ENCODE peak calls at places on chromosomes 7 and 10, in four cellular contexts. H, T, Y and M are unnamed samples.

GRCh38 chr7:127751723-127752448 is 99.9 kb downstream of the SND1 start:
- DNase-seq in H (no peak), T (no peak), Y (no peak), M (peak; percentile 22)

GRCh38 chr7:157808042-157808441 is 471.2 kb downstream of the DNAJB6 start:
- DNase-seq in Y (no peak), T (no peak), H (no peak), M (no peak)

GRCh38 chr10:31207636-31208035 is 111.4 kb upstream of the ZEB1 start:
- DNase-seq in H (no peak), Y (no peak), T (no peak), M (no peak)

GRCh38 chr10:118565301-118566075 is 30.0 kb downstream of the PRLHR start:
- DNase-seq in Y (no peak), T (no peak), H (no peak), M (no peak)

GRCh38 chr10:49082767-49083166 is 32.6 kb downstream of the VSTM4 start:
- DNase-seq in Y (no peak), H (no peak), T (no peak), M (no peak)

GRCh38 chr7:110541962-110542361 is 549.0 kb upstream of the LRRN3 start:
- DNase-seq in H (no peak), Y (no peak), T (no peak), M (no peak)

GRCh38 chr10:113916053-113916452 is 61.6 kb downstream of the NHLRC2 start:
- DNase-seq in T (no peak), H (no peak), Y (no peak), M (no peak)

GRCh38 chr7:13050703-13051102 is 363.3 kb downstream of the ARL4A start:
- DNase-seq in H (peak; percentile 22), T (no peak), Y (no peak), M (peak; percentile 22)

GRCh38 chr10:33819206-33819605 is 484.7 kb upstream of the NRP1 start:
- DNase-seq in H (peak; percentile 16), T (no peak), Y (no peak), M (no peak)

GRCh38 chr7:127035203-127035849 is 217.4 kb downstream of the GRM8 start:
- DNase-seq in T (no peak), Y (no peak), H (no peak), M (no peak)

GRCh38 chr10:15442056-15442455 is 71.0 kb upstream of the FAM171A1 start:
- DNase-seq in Y (no peak), H (no peak), T (no peak), M (no peak)

GRCh38 chr10:122113161-122113944 is 124.4 kb downstream of the TACC2 start:
- DNase-seq in Y (no peak), H (peak; percentile 40), T (no peak), M (no peak)

GRCh38 chr7:29270979-29271658 is 76.5 kb downstream of the CHN2 start:
- DNase-seq in H (no peak), Y (no peak), T (no peak), M (no peak)

GRCh38 chr10:118823256-118823907 is 68.6 kb upstream of the CACUL1 start:
- DNase-seq in H (no peak), Y (no peak), T (no peak), M (no peak)

GRCh38 chr7:2818653-2819052 is 25.5 kb downstream of the GNA12 start:
- DNase-seq in Y (no peak), T (no peak), H (no peak), M (no peak)

GRCh38 chr10:28986117-28986792 is 302.6 kb upstream of the LYZL1 start:
- DNase-seq in H (no peak), T (no peak), Y (no peak), M (no peak)

GRCh38 chr10:17847586-17848296 is 38.6 kb downstream of the MRC1 start:
- DNase-seq in H (no peak), T (no peak), Y (no peak), M (no peak)

GRCh38 chr7:24718977-24719491 is 38.2 kb downstream of the GSDME start:
- DNase-seq in Y (no peak), H (no peak), T (no peak), M (no peak)

GRCh38 chr7:135253851-135254815 is 20.5 kb downstream of the STRA8 start:
- DNase-seq in H (peak; percentile 43), Y (no peak), T (no peak), M (peak; percentile 42)

GRCh38 chr7:106840342-106840741 is 24.7 kb upstream of the PIK3CG start:
- DNase-seq in T (no peak), H (peak; percentile 41), Y (no peak), M (peak; percentile 74)

GRCh38 chr10:97851341-97852001 is 1.8 kb downstream of the GOLGA7B start:
- DNase-seq in Y (no peak), H (no peak), T (peak; percentile 8), M (no peak)

GRCh38 chr10:86520871-86521619 is 547 bp downstream of the WAPL start:
- DNase-seq in T (peak; percentile 26), Y (no peak), H (no peak), M (no peak)

GRCh38 chr10:70445718-70446485 is 4.4 kb upstream of the NODAL start:
- DNase-seq in H (no peak), T (no peak), Y (no peak), M (peak; percentile 55)

GRCh38 chr10:105545101-105545500 is 904.0 kb downstream of the SORCS3 start:
- DNase-seq in Y (no peak), T (no peak), H (no peak), M (no peak)

GRCh38 chr10:33084388-33084896 is 126.4 kb upstream of the ITGB1 start:
- DNase-seq in T (no peak), H (no peak), Y (no peak), M (no peak)

GRCh38 chr10:42960491-42961155 is 116.2 kb upstream of the RET start:
- DNase-seq in T (no peak), H (no peak), Y (no peak), M (no peak)

GRCh38 chr10:18658301-18658991 is 785 bp upstream of the ARL5B start:
- DNase-seq in T (no peak), Y (no peak), H (no peak), M (no peak)

GRCh38 chr10:48501806-48502771 is 102.8 kb downstream of the ARHGAP22 start:
- DNase-seq in Y (no peak), T (no peak), H (no peak), M (no peak)

GRCh38 chr7:134450296-134451000 is 8.5 kb downstream of the AKR1B1 start:
- DNase-seq in H (no peak), Y (no peak), T (no peak), M (no peak)